ENCODE peak calls at places on chromosome 2, in ten cellular contexts. One of them, this sample, is unnamed.

GRCh38 chr2:175684466-175684865 is 317.6 kb downstream of the LNPK start:
- DNase-seq in small intestine: no peak
- DNase-seq in SK-N-DZ: no peak
- DNase-seq in NCI-H2029: no peak
- DNase-seq in iPS DF 19.7: peak; percentile 7
- DNase-seq in EH: no peak
- DNase-seq in K562: no peak
- DNase-seq in body of pancreas: no peak
- DNase-seq in stimulated activated CD8-positive, alpha-beta memory T cell treated with anti-CD3 and anti-CD28 coated beads, Interleukin-7, amount 100 ng/mL, for 1 hour: no peak
- DNase-seq in PC-3: no peak
- DNase-seq in this sample: no peak

GRCh38 chr2:20173496-20174402 is 51.2 kb downstream of the SDC1 start:
- DNase-seq in EH: no peak
- DNase-seq in SK-N-DZ: no peak
- DNase-seq in body of pancreas: no peak
- DNase-seq in small intestine: no peak
- DNase-seq in K562: no peak
- DNase-seq in NCI-H2029: no peak
- DNase-seq in iPS DF 19.7: no peak
- DNase-seq in stimulated activated CD8-positive, alpha-beta memory T cell treated with anti-CD3 and anti-CD28 coated beads, Interleukin-7, amount 100 ng/mL, for 1 hour: no peak
- DNase-seq in PC-3: no peak
- DNase-seq in this sample: no peak

GRCh38 chr2:100539221-100539620 is 23.6 kb upstream of the PDCL3 start:
- DNase-seq in NCI-H2029: no peak
- DNase-seq in iPS DF 19.7: no peak
- DNase-seq in body of pancreas: no peak
- DNase-seq in PC-3: no peak
- DNase-seq in EH: no peak
- DNase-seq in stimulated activated CD8-positive, alpha-beta memory T cell treated with anti-CD3 and anti-CD28 coated beads, Interleukin-7, amount 100 ng/mL, for 1 hour: no peak
- DNase-seq in small intestine: no peak
- DNase-seq in K562: no peak
- DNase-seq in SK-N-DZ: no peak
- DNase-seq in this sample: no peak

GRCh38 chr2:239175181-239175580 is 225.6 kb downstream of the HDAC4 start:
- DNase-seq in small intestine: no peak
- DNase-seq in NCI-H2029: no peak
- DNase-seq in iPS DF 19.7: no peak
- DNase-seq in SK-N-DZ: no peak
- DNase-seq in PC-3: no peak
- DNase-seq in body of pancreas: no peak
- DNase-seq in EH: no peak
- DNase-seq in stimulated activated CD8-positive, alpha-beta memory T cell treated with anti-CD3 and anti-CD28 coated beads, Interleukin-7, amount 100 ng/mL, for 1 hour: no peak
- DNase-seq in K562: no peak
- DNase-seq in this sample: no peak

GRCh38 chr2:239302808-239303557 is 97.8 kb downstream of the HDAC4 start:
- DNase-seq in small intestine: peak; percentile 71
- DNase-seq in PC-3: no peak
- DNase-seq in body of pancreas: peak; percentile 14
- DNase-seq in SK-N-DZ: no peak
- DNase-seq in iPS DF 19.7: no peak
- DNase-seq in K562: no peak
- DNase-seq in EH: no peak
- DNase-seq in NCI-H2029: no peak
- DNase-seq in stimulated activated CD8-positive, alpha-beta memory T cell treated with anti-CD3 and anti-CD28 coated beads, Interleukin-7, amount 100 ng/mL, for 1 hour: no peak
- DNase-seq in this sample: no peak

GRCh38 chr2:121049921-121050585 is 234.9 kb downstream of the TFCP2L1 start:
- DNase-seq in PC-3: no peak
- DNase-seq in K562: no peak
- DNase-seq in SK-N-DZ: no peak
- DNase-seq in iPS DF 19.7: no peak
- DNase-seq in EH: no peak
- DNase-seq in stimulated activated CD8-positive, alpha-beta memory T cell treated with anti-CD3 and anti-CD28 coated beads, Interleukin-7, amount 100 ng/mL, for 1 hour: no peak
- DNase-seq in NCI-H2029: no peak
- DNase-seq in body of pancreas: no peak
- DNase-seq in small intestine: no peak
- DNase-seq in this sample: no peak

GRCh38 chr2:212537311-212538155 is 1.1 kb downstream of the ERBB4 start:
- DNase-seq in PC-3: peak; percentile 12
- DNase-seq in small intestine: no peak
- DNase-seq in SK-N-DZ: no peak
- DNase-seq in EH: peak; percentile 20
- DNase-seq in NCI-H2029: peak; percentile 30
- DNase-seq in body of pancreas: peak; percentile 43
- DNase-seq in K562: no peak
- DNase-seq in stimulated activated CD8-positive, alpha-beta memory T cell treated with anti-CD3 and anti-CD28 coated beads, Interleukin-7, amount 100 ng/mL, for 1 hour: no peak
- DNase-seq in iPS DF 19.7: no peak
- DNase-seq in this sample: no peak

GRCh38 chr2:212005077-212005671 is 533.4 kb downstream of the ERBB4 start:
- DNase-seq in small intestine: peak; percentile 29
- DNase-seq in K562: no peak
- DNase-seq in stimulated activated CD8-positive, alpha-beta memory T cell treated with anti-CD3 and anti-CD28 coated beads, Interleukin-7, amount 100 ng/mL, for 1 hour: no peak
- DNase-seq in PC-3: peak; percentile 68
- DNase-seq in iPS DF 19.7: no peak
- DNase-seq in NCI-H2029: peak; percentile 11
- DNase-seq in SK-N-DZ: peak; percentile 38
- DNase-seq in EH: peak; percentile 40
- DNase-seq in body of pancreas: no peak
- DNase-seq in this sample: no peak

GRCh38 chr2:5898667-5899066 is 206.5 kb downstream of the SOX11 start:
- DNase-seq in body of pancreas: no peak
- DNase-seq in small intestine: no peak
- DNase-seq in stimulated activated CD8-positive, alpha-beta memory T cell treated with anti-CD3 and anti-CD28 coated beads, Interleukin-7, amount 100 ng/mL, for 1 hour: no peak
- DNase-seq in NCI-H2029: no peak
- DNase-seq in iPS DF 19.7: no peak
- DNase-seq in K562: no peak
- DNase-seq in PC-3: no peak
- DNase-seq in EH: no peak
- DNase-seq in SK-N-DZ: no peak
- DNase-seq in this sample: no peak

GRCh38 chr2:40284797-40285196 is 167.1 kb downstream of the SLC8A1 start:
- DNase-seq in K562: no peak
- DNase-seq in stimulated activated CD8-positive, alpha-beta memory T cell treated with anti-CD3 and anti-CD28 coated beads, Interleukin-7, amount 100 ng/mL, for 1 hour: no peak
- DNase-seq in NCI-H2029: no peak
- DNase-seq in body of pancreas: no peak
- DNase-seq in PC-3: peak; percentile 10
- DNase-seq in iPS DF 19.7: no peak
- DNase-seq in SK-N-DZ: peak; percentile 27
- DNase-seq in EH: peak; percentile 77
- DNase-seq in small intestine: no peak
- DNase-seq in this sample: no peak

GRCh38 chr2:142008135-142008744 is 122.6 kb downstream of the LRP1B start:
- DNase-seq in NCI-H2029: no peak
- DNase-seq in PC-3: no peak
- DNase-seq in K562: no peak
- DNase-seq in SK-N-DZ: no peak
- DNase-seq in EH: peak; percentile 13
- DNase-seq in small intestine: no peak
- DNase-seq in stimulated activated CD8-positive, alpha-beta memory T cell treated with anti-CD3 and anti-CD28 coated beads, Interleukin-7, amount 100 ng/mL, for 1 hour: no peak
- DNase-seq in body of pancreas: no peak
- DNase-seq in iPS DF 19.7: no peak
- DNase-seq in this sample: no peak

GRCh38 chr2:41970898-41971660 is 76.7 kb upstream of the PKDCC start:
- DNase-seq in iPS DF 19.7: no peak
- DNase-seq in body of pancreas: no peak
- DNase-seq in NCI-H2029: no peak
- DNase-seq in PC-3: no peak
- DNase-seq in EH: peak; percentile 6
- DNase-seq in K562: no peak
- DNase-seq in SK-N-DZ: no peak
- DNase-seq in stimulated activated CD8-positive, alpha-beta memory T cell treated with anti-CD3 and anti-CD28 coated beads, Interleukin-7, amount 100 ng/mL, for 1 hour: no peak
- DNase-seq in small intestine: no peak
- DNase-seq in this sample: no peak

GRCh38 chr2:210663574-210663973 is 107.2 kb downstream of the CPS1 start:
- DNase-seq in K562: no peak
- DNase-seq in iPS DF 19.7: no peak
- DNase-seq in stimulated activated CD8-positive, alpha-beta memory T cell treated with anti-CD3 and anti-CD28 coated beads, Interleukin-7, amount 100 ng/mL, for 1 hour: no peak
- DNase-seq in EH: peak; percentile 5
- DNase-seq in body of pancreas: no peak
- DNase-seq in SK-N-DZ: peak; percentile 41
- DNase-seq in NCI-H2029: no peak
- DNase-seq in small intestine: no peak
- DNase-seq in PC-3: peak; percentile 46
- DNase-seq in this sample: no peak

GRCh38 chr2:109458512-109458911 is 155.3 kb downstream of the SEPTIN10 start:
- DNase-seq in stimulated activated CD8-positive, alpha-beta memory T cell treated with anti-CD3 and anti-CD28 coated beads, Interleukin-7, amount 100 ng/mL, for 1 hour: no peak
- DNase-seq in PC-3: no peak
- DNase-seq in small intestine: no peak
- DNase-seq in K562: no peak
- DNase-seq in SK-N-DZ: no peak
- DNase-seq in NCI-H2029: no peak
- DNase-seq in EH: no peak
- DNase-seq in iPS DF 19.7: no peak
- DNase-seq in body of pancreas: no peak
- DNase-seq in this sample: no peak

GRCh38 chr2:75021672-75022071 is 63.2 kb downstream of the POLE4 start:
- DNase-seq in EH: peak; percentile 92
- DNase-seq in NCI-H2029: no peak
- DNase-seq in SK-N-DZ: no peak
- DNase-seq in K562: no peak
- DNase-seq in small intestine: no peak
- DNase-seq in stimulated activated CD8-positive, alpha-beta memory T cell treated with anti-CD3 and anti-CD28 coated beads, Interleukin-7, amount 100 ng/mL, for 1 hour: no peak
- DNase-seq in PC-3: no peak
- DNase-seq in body of pancreas: no peak
- DNase-seq in iPS DF 19.7: no peak
- DNase-seq in this sample: no peak

GRCh38 chr2:109239720-109240119 is 110.7 kb downstream of the SH3RF3 start:
- DNase-seq in EH: peak; percentile 81
- DNase-seq in PC-3: peak; percentile 93
- DNase-seq in SK-N-DZ: no peak
- DNase-seq in body of pancreas: no peak
- DNase-seq in K562: peak; percentile 14
- DNase-seq in stimulated activated CD8-positive, alpha-beta memory T cell treated with anti-CD3 and anti-CD28 coated beads, Interleukin-7, amount 100 ng/mL, for 1 hour: no peak
- DNase-seq in small intestine: no peak
- DNase-seq in iPS DF 19.7: no peak
- DNase-seq in NCI-H2029: no peak
- DNase-seq in this sample: no peak

GRCh38 chr2:144430722-144431163 is 89.2 kb downstream of the ZEB2 start:
- DNase-seq in iPS DF 19.7: no peak
- DNase-seq in stimulated activated CD8-positive, alpha-beta memory T cell treated with anti-CD3 and anti-CD28 coated beads, Interleukin-7, amount 100 ng/mL, for 1 hour: no peak
- DNase-seq in PC-3: no peak
- DNase-seq in SK-N-DZ: peak; percentile 60
- DNase-seq in EH: peak; percentile 41
- DNase-seq in small intestine: no peak
- DNase-seq in NCI-H2029: no peak
- DNase-seq in body of pancreas: no peak
- DNase-seq in K562: no peak
- DNase-seq in this sample: no peak

GRCh38 chr2:10901160-10901559 is 10.6 kb upstream of the KCNF1 start:
- DNase-seq in PC-3: peak; percentile 79
- DNase-seq in stimulated activated CD8-positive, alpha-beta memory T cell treated with anti-CD3 and anti-CD28 coated beads, Interleukin-7, amount 100 ng/mL, for 1 hour: no peak
- DNase-seq in iPS DF 19.7: no peak
- DNase-seq in SK-N-DZ: no peak
- DNase-seq in K562: no peak
- DNase-seq in small intestine: peak; percentile 75
- DNase-seq in body of pancreas: no peak
- DNase-seq in NCI-H2029: no peak
- DNase-seq in EH: peak; percentile 65
- DNase-seq in this sample: no peak

GRCh38 chr2:173979721-173980351 is 14.7 kb upstream of the SP3 start:
- DNase-seq in K562: no peak
- DNase-seq in body of pancreas: no peak
- DNase-seq in EH: peak; percentile 57
- DNase-seq in PC-3: no peak
- DNase-seq in stimulated activated CD8-positive, alpha-beta memory T cell treated with anti-CD3 and anti-CD28 coated beads, Interleukin-7, amount 100 ng/mL, for 1 hour: no peak
- DNase-seq in iPS DF 19.7: no peak
- DNase-seq in NCI-H2029: no peak
- DNase-seq in SK-N-DZ: no peak
- DNase-seq in small intestine: no peak
- DNase-seq in this sample: no peak

GRCh38 chr2:226760412-226761194 is 39.0 kb downstream of the IRS1 start:
- DNase-seq in EH: peak; percentile 88
- DNase-seq in stimulated activated CD8-positive, alpha-beta memory T cell treated with anti-CD3 and anti-CD28 coated beads, Interleukin-7, amount 100 ng/mL, for 1 hour: no peak
- DNase-seq in K562: no peak
- DNase-seq in SK-N-DZ: no peak
- DNase-seq in PC-3: peak; percentile 65
- DNase-seq in body of pancreas: no peak
- DNase-seq in NCI-H2029: no peak
- DNase-seq in iPS DF 19.7: no peak
- DNase-seq in small intestine: peak; percentile 79
- DNase-seq in this sample: no peak

GRCh38 chr2:202780514-202781021 is 91.0 kb downstream of the ICA1L start:
- DNase-seq in NCI-H2029: no peak
- DNase-seq in small intestine: no peak
- DNase-seq in stimulated activated CD8-positive, alpha-beta memory T cell treated with anti-CD3 and anti-CD28 coated beads, Interleukin-7, amount 100 ng/mL, for 1 hour: no peak
- DNase-seq in SK-N-DZ: no peak
- DNase-seq in EH: peak; percentile 54
- DNase-seq in body of pancreas: no peak
- DNase-seq in iPS DF 19.7: no peak
- DNase-seq in K562: no peak
- DNase-seq in PC-3: peak; percentile 91
- DNase-seq in this sample: no peak

GRCh38 chr2:86302320-86302719 is 35.1 kb downstream of the REEP1 start:
- DNase-seq in SK-N-DZ: no peak
- DNase-seq in EH: no peak
- DNase-seq in PC-3: no peak
- DNase-seq in small intestine: no peak
- DNase-seq in body of pancreas: no peak
- DNase-seq in stimulated activated CD8-positive, alpha-beta memory T cell treated with anti-CD3 and anti-CD28 coated beads, Interleukin-7, amount 100 ng/mL, for 1 hour: no peak
- DNase-seq in K562: no peak
- DNase-seq in iPS DF 19.7: no peak
- DNase-seq in NCI-H2029: no peak
- DNase-seq in this sample: no peak

GRCh38 chr2:232986155-232986554 is 26.9 kb downstream of the NGEF start:
- DNase-seq in body of pancreas: no peak
- DNase-seq in stimulated activated CD8-positive, alpha-beta memory T cell treated with anti-CD3 and anti-CD28 coated beads, Interleukin-7, amount 100 ng/mL, for 1 hour: no peak
- DNase-seq in NCI-H2029: no peak
- DNase-seq in PC-3: no peak
- DNase-seq in iPS DF 19.7: no peak
- DNase-seq in small intestine: no peak
- DNase-seq in SK-N-DZ: no peak
- DNase-seq in EH: no peak
- DNase-seq in K562: no peak
- DNase-seq in this sample: no peak

GRCh38 chr2:147327636-147328035 is 517.2 kb upstream of the ACVR2A start:
- DNase-seq in small intestine: no peak
- DNase-seq in EH: no peak
- DNase-seq in stimulated activated CD8-positive, alpha-beta memory T cell treated with anti-CD3 and anti-CD28 coated beads, Interleukin-7, amount 100 ng/mL, for 1 hour: no peak
- DNase-seq in K562: no peak
- DNase-seq in SK-N-DZ: no peak
- DNase-seq in NCI-H2029: no peak
- DNase-seq in iPS DF 19.7: no peak
- DNase-seq in PC-3: no peak
- DNase-seq in body of pancreas: no peak
- DNase-seq in this sample: no peak

GRCh38 chr2:55555977-55556376 is 36.5 kb downstream of the CFAP36 start:
- DNase-seq in EH: peak; percentile 45
- DNase-seq in iPS DF 19.7: no peak
- DNase-seq in small intestine: peak; percentile 81
- DNase-seq in NCI-H2029: no peak
- DNase-seq in PC-3: peak; percentile 23
- DNase-seq in body of pancreas: no peak
- DNase-seq in stimulated activated CD8-positive, alpha-beta memory T cell treated with anti-CD3 and anti-CD28 coated beads, Interleukin-7, amount 100 ng/mL, for 1 hour: no peak
- DNase-seq in K562: no peak
- DNase-seq in SK-N-DZ: no peak
- DNase-seq in this sample: no peak